ENCODE peak calls at places on chromosomes 2 and 18, in eight cellular contexts. N, M, R, H, W, Z, E and F are unnamed samples.

GRCh38 chr18:41144444-41144843 is 810.6 kb upstream of the PIK3C3 start:
- ATAC-seq in N (no peak), M (no peak), R (no peak), H (peak; percentile 91), W (no peak), Z (no peak), E (no peak), F (no peak)

GRCh38 chr2:32246911-32247310 is 17.8 kb downstream of the NLRC4 start:
- ATAC-seq in N (no peak), M (no peak), R (no peak), H (no peak), W (no peak), Z (no peak), E (no peak), F (no peak)

GRCh38 chr18:54878057-54878661 is 49.9 kb downstream of the RAB27B start:
- ATAC-seq in N (no peak), M (no peak), R (no peak), H (no peak), W (no peak), Z (no peak), E (no peak), F (no peak)

GRCh38 chr18:48295586-48296311 is 113.4 kb downstream of the ZBTB7C start:
- ATAC-seq in N (no peak), M (no peak), R (peak; percentile 38), H (no peak), W (peak; percentile 72), Z (no peak), E (peak; percentile 78), F (no peak)

GRCh38 chr18:46283268-46283667 is 179.1 kb downstream of the HAUS1 start:
- ATAC-seq in N (no peak), M (no peak), R (no peak), H (no peak), W (no peak), Z (no peak), E (no peak), F (no peak)

GRCh38 chr2:29207352-29207751 is 92.1 kb downstream of the CLIP4 start:
- ATAC-seq in N (no peak), M (no peak), R (no peak), H (peak; percentile 79), W (no peak), Z (no peak), E (no peak), F (no peak)

GRCh38 chr2:58686757-58687156 is 445.6 kb upstream of the FANCL start:
- ATAC-seq in N (no peak), M (no peak), R (no peak), H (no peak), W (no peak), Z (no peak), E (no peak), F (no peak)

GRCh38 chr2:51782874-51783765 is 751.2 kb upstream of the NRXN1 start:
- ATAC-seq in N (no peak), M (peak; percentile 50), R (peak; percentile 100), H (peak; percentile 57), W (peak; percentile 84), Z (no peak), E (no peak), F (no peak)

GRCh38 chr18:21241224-21242131 is 554 bp upstream of the GREB1L start:
- ATAC-seq in N (peak; percentile 72), M (no peak), R (peak; percentile 49), H (peak; percentile 35), W (peak; percentile 33), Z (peak; percentile 25), E (peak; percentile 50), F (no peak)

GRCh38 chr2:174477772-174478171 is 9.1 kb downstream of the GPR155 start:
- ATAC-seq in N (no peak), M (no peak), R (no peak), H (no peak), W (no peak), Z (no peak), E (no peak), F (no peak)

GRCh38 chr2:132407767-132408166 is 8.8 kb upstream of the GPR39 start:
- ATAC-seq in N (no peak), M (no peak), R (no peak), H (no peak), W (no peak), Z (no peak), E (no peak), F (no peak)

GRCh38 chr2:68251855-68252406 is 401 bp downstream of the PPP3R1 start:
- ATAC-seq in N (peak; percentile 2), M (peak; percentile 41), R (peak; percentile 1), H (peak; percentile 13), W (peak; percentile 26), Z (peak; percentile 45), E (peak; percentile 19), F (peak; percentile 4)

DNA sequence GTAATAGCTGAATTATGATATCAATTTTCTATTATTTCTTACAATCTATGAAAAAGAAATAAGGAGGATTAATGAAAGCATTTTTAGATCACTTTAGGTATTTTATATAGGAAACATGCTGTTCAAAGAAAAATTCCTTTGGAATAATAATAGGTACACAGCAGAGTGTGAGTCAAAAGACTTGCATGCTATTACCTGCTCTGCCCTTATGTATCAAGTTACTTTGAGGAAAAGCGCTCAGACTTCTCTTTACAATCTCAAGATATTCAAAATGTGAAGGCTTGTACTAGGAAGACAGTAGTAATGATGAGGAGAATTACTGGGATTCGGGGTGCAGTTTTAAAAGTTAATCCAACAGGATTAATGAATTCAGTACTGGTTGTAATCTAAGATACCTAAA is 29.1 kb upstream of the RNU4ATAC start:
- ATAC-seq in N (no peak), M (no peak), R (no peak), H (no peak), W (no peak), Z (peak; percentile 53), E (no peak), F (no peak)
- H3K27ac ChIP-seq in N (no peak overlapping the region), M (peak overlapping the region; percentile 29), R (no peak overlapping the region), H (no peak overlapping the region), W (no peak overlapping the region), Z (peak overlapping the region; percentile 87), E (no peak overlapping the region), F (no peak overlapping the region)

GRCh38 chr2:159130302-159130701 is 156.2 kb downstream of the WDSUB1 start:
- ATAC-seq in N (no peak), M (no peak), R (no peak), H (no peak), W (no peak), Z (no peak), E (no peak), F (no peak)
- TF ChIP-seq POLR2A in N (no peak), M (no peak), R (no peak), H (no peak), W (no peak), Z (no peak), E (no peak), F (no peak)

GRCh38 chr2:160207804-160208661 is 8.0 kb upstream of the ITGB6 start:
- ATAC-seq in N (peak; percentile 82), M (peak; percentile 76), R (peak; percentile 91), H (peak; percentile 65), W (peak; percentile 81), Z (peak; percentile 64), E (peak; percentile 93), F (peak; percentile 84)

GRCh38 chr2:160207271-160207670 is 7.2 kb upstream of the ITGB6 start:
- ATAC-seq in N (no peak), M (no peak), R (no peak), H (no peak), W (no peak), Z (no peak), E (no peak), F (no peak)

GRCh38 chr2:160205511-160205910 is 5.4 kb upstream of the ITGB6 start:
- ATAC-seq in N (no peak), M (peak; percentile 86), R (peak; percentile 61), H (peak; percentile 60), W (peak; percentile 86), Z (peak; percentile 60), E (peak; percentile 39), F (peak; percentile 6)

GRCh38 chr2:160208662-160209229 is 8.7 kb upstream of the ITGB6 start:
- ATAC-seq in N (no peak), M (no peak), R (no peak), H (no peak), W (no peak), Z (no peak), E (no peak), F (no peak)

DNA sequence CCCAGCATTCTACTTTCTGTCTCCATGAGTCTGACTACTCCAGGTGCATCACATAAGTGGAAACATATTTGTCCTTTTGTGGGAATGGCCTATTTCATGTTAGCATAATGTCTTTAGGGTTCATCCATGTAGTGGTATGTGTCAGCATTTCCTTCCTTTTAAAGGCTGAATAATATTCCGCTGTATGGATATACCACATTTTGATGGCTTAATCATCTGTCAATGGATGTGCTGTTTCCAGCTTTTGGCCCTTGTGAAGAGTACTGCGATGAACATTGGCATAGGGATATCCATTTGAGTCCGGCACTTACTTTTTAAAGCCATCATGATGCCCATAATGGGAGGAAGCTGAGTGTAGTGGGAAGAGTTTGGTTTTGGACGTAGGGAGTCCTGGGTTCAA is 6.4 kb upstream of the ITGB6 start:
- ATAC-seq in N (no peak), M (no peak), R (no peak), H (no peak), W (no peak), Z (no peak), E (no peak), F (no peak)
- H3K27ac ChIP-seq in N (no peak overlapping the region), M (peak overlapping the region; percentile 99), R (no peak overlapping the region), H (no peak overlapping the region), W (no peak overlapping the region), Z (peak overlapping the region; percentile 88), E (no peak overlapping the region), F (no peak overlapping the region)

DNA sequence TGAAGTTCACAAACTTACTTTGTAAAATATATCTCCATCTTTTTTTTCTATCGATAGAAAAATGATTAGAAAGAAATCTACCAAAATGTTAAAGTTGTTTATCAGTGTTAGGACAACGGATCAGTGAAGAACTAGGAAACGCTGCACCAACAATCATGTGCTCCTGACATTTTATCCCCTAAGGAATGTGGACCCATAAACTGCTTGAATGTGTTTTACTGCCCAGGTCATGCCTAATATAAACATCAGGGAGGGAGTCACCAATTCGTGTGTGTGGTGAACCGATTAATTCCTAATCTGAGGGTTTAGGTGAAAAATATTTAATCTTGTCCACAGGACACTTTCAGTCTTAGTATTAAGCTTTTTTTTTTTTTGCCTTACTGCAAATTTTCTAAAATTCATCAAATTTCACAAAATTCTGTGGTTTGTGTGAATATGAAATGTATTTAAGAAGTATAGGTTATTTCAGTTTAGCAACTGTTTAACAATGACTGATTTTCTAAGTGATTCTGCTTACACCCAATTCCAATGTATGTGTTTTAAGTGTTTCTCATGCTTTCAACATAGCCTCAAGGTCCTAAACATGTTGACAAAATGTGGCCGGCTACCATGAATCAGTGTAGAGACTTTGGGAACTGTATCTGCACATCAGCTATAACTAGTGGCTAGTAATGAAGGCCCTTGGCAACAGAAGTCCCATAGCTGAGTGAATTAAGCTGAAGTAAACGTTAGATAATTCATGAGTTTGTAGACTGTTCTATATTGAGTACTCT is 11.1 kb upstream of the KIDINS220 start:
- ATAC-seq in N (no peak), M (no peak), R (no peak), H (peak; percentile 12), W (no peak), Z (no peak), E (peak; percentile 69), F (no peak)
- TF ChIP-seq POLR2A in N (no peak), M (no peak), R (no peak), H (no peak), W (no peak), Z (no peak), E (no peak), F (no peak)